ENCODE peak calls at places on chromosomes 12 and 14, in four cellular contexts. A is left colon, H is neuronal stem cell, R is NCI-H1105 treated with DMSO at 0.1 percent for 48 hours. E is an unnamed sample.

GRCh38 chr12:48151103-48151771 is 6.1 kb downstream of the ASB8 start:
- DNase-seq in A (no peak), H (no peak), R (no peak), E (no peak)

GRCh38 chr14:101813833-101814232 is 52.3 kb downstream of the PPP2R5C start:
- DNase-seq in A (no peak), H (no peak), R (no peak), E (no peak)

GRCh38 chr12:6778212-6778570 is 5.9 kb downstream of the LAG3 start:
- DNase-seq in A (no peak), H (no peak), R (peak), E (no peak)

GRCh38 chr12:74515849-74516248 is 21.8 kb upstream of the ATXN7L3B start:
- DNase-seq in A (no peak), H (no peak), R (no peak), E (no peak)

GRCh38 chr12:104521731-104522130 is 65.0 kb downstream of the CHST11 start:
- DNase-seq in A (no peak), H (no peak), R (no peak), E (no peak)

GRCh38 chr14:61461808-61462275 is 140.5 kb downstream of the PRKCH start:
- DNase-seq in A (no peak), H (peak), R (peak), E (no peak)

GRCh38 chr14:93665169-93665568 is 123.1 kb downstream of the PRIMA1 start:
- DNase-seq in A (no peak), H (no peak), R (no peak), E (no peak)

GRCh38 chr12:19779393-19780056 is 340.2 kb downstream of the AEBP2 start:
- DNase-seq in A (no peak), H (no peak), R (no peak), E (no peak)

GRCh38 chr14:45798659-45799058 is 545.7 kb upstream of the MIS18BP1 start:
- DNase-seq in A (no peak), H (no peak), R (no peak), E (no peak)

GRCh38 chr12:101209319-101210302 is at the start of gene SLC5A8:
- DNase-seq in A (peak), H (no peak), R (peak), E (no peak)

GRCh38 chr12:3101309-3102022 is 24.3 kb downstream of the TSPAN9 start:
- DNase-seq in A (no peak), H (no peak), R (no peak), E (no peak)

GRCh38 chr12:120831648-120832267 is 72.4 kb downstream of the SPPL3 start:
- DNase-seq in A (no peak), H (no peak), R (no peak), E (no peak)

GRCh38 chr12:7042847-7043246 is 17.7 kb upstream of the C1S start:
- DNase-seq in A (no peak), H (no peak), R (peak), E (no peak)

GRCh38 chr14:23326491-23327332 is 5.5 kb downstream of the PABPN1 start:
- DNase-seq in A (no peak), H (no peak), R (no peak), E (no peak)

GRCh38 chr12:9340422-9341259 is 132.4 kb upstream of the PZP start:
- DNase-seq in A (no peak), H (no peak), R (no peak), E (no peak)

GRCh38 chr14:76763362-76764041 is 2.2 kb downstream of the VASH1 start:
- DNase-seq in A (no peak), H (no peak), R (no peak), E (no peak)

GRCh38 chr12:106245767-106246166 is 2.1 kb downstream of the CKAP4 start:
- DNase-seq in A (peak), H (no peak), R (no peak), E (peak)

GRCh38 chr12:42574879-42575278 is 14.7 kb downstream of the PRICKLE1 start:
- DNase-seq in A (no peak), H (no peak), R (peak), E (no peak)

GRCh38 chr12:130081420-130081819 is 80.8 kb upstream of the FZD10 start:
- DNase-seq in A (no peak), H (peak), R (no peak), E (no peak)

GRCh38 chr12:26227376-26227775 is 32.0 kb downstream of the SSPN start:
- DNase-seq in A (no peak), H (no peak), R (peak), E (no peak)

GRCh38 chr12:118103231-118103600 is 595 bp downstream of the VSIG10 start:
- DNase-seq in A (peak), H (no peak), R (peak), E (no peak)

GRCh38 chr12:113479578-113480335 is 8.1 kb upstream of the LHX5 start:
- DNase-seq in A (no peak), H (peak), R (no peak), E (peak)

GRCh38 chr12:95532851-95533250 is 18.4 kb downstream of the USP44 start:
- DNase-seq in A (no peak), H (no peak), R (no peak), E (no peak)

GRCh38 chr12:92596388-92596787 is 106.4 kb upstream of the PLEKHG7 start:
- DNase-seq in A (no peak), H (no peak), R (no peak), E (no peak)

GRCh38 chr14:96626121-96626768 is 124.1 kb downstream of the PAPOLA start:
- DNase-seq in A (no peak), H (no peak), R (no peak), E (no peak)

GRCh38 chr14:52091913-52092312 is 23.1 kb upstream of the NID2 start:
- DNase-seq in A (no peak), H (no peak), R (no peak), E (no peak)